ENCODE peak calls at places on chromosomes 4 and X, in four cellular contexts. L is Jurkat, Clone E6-1; N is stomach; B is cardiac fibroblast. I is an unnamed sample.

GRCh38 chrX:46979340-46979739 is 67.1 kb downstream of the JADE3 start:
- DNase-seq in L (no peak), N (no peak), B (peak; percentile 73), I (peak; percentile 20)

GRCh38 chr4:142777045-142777743 is 68.9 kb downstream of the INPP4B start:
- DNase-seq in L (no peak), N (no peak), B (no peak), I (no peak)

GRCh38 chr4:127732623-127733199 is 2.5 kb downstream of the SLC25A31 start:
- DNase-seq in L (peak; percentile 34), N (no peak), B (peak; percentile 70), I (peak; percentile 11)

GRCh38 chr4:158243071-158243470 is 32.8 kb downstream of the TMEM144 start:
- DNase-seq in L (no peak), N (no peak), B (no peak), I (no peak)

GRCh38 chrX:31185884-31186283 is 114.0 kb upstream of the FTHL17 start:
- DNase-seq in L (no peak), N (no peak), B (no peak), I (no peak)

GRCh38 chr4:69832326-69833030 is 27.5 kb downstream of the SULT1E1 start:
- DNase-seq in L (no peak), N (peak; percentile 58), B (no peak), I (no peak)

GRCh38 chrX:44308869-44309268 is 34.6 kb downstream of the EFHC2 start:
- DNase-seq in L (no peak), N (no peak), B (no peak), I (no peak)

GRCh38 chr4:181604546-181604945 is 638.7 kb upstream of the TENM3 start:
- DNase-seq in L (no peak), N (no peak), B (no peak), I (no peak)

GRCh38 chr4:6905501-6905900 is 4.1 kb upstream of the TBC1D14 start:
- DNase-seq in L (no peak), N (peak; percentile 24), B (no peak), I (no peak)

GRCh38 chr4:6908397-6909112 is 1.1 kb upstream of the TBC1D14 start:
- DNase-seq in L (no peak), N (no peak), B (no peak), I (no peak)

GRCh38 chr4:6909113-6909969 is at the start of gene TBC1D14:
- DNase-seq in L (peak; percentile 80), N (peak; percentile 89), B (peak; percentile 85), I (no peak)

GRCh38 chr4:6906046-6906445 is 3.6 kb upstream of the TBC1D14 start:
- DNase-seq in L (no peak), N (peak; percentile 25), B (no peak), I (no peak)

DNA sequence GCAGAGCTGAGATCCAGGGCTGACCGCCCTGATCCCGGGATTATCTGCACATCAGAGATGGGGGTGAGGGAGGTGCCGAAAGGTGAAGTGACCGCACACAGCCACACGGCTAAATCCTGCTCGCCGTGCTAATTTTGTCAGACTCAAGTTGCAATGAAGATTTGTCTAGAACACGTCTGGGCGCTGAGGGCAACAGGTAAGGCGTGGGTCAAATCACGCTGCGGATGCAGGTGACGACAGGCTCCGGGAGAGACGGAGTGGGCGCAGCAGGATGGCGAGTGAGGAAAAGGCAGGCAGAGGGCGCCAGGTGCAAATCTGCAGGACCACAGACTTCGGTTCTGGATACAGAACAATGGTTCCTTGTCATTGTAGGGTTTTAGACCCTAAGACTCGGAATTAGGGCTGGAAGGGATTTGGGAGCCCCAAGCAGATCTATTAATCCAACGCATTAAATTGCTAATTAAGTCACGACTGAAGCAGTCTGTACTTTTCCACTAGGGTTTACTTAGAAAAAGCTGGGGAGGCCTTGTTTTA is 1.9 kb upstream of the TBC1D14 start:
- DNase-seq in L (no peak), N (peak; percentile 73), B (peak; percentile 42), I (no peak)
- H3K4me3 ChIP-seq in L (no peak overlapping the region), N (no peak overlapping the region), B (no peak overlapping the region), I (no peak overlapping the region)

GRCh38 chr4:1727117-1728031 is 6.1 kb downstream of the TACC3 start:
- DNase-seq in L (no peak), N (peak; percentile 67), B (peak; percentile 86), I (no peak)
- H3K4me3 ChIP-seq in L (no peak overlapping the region), N (no peak overlapping the region), B (no peak overlapping the region), I (no peak overlapping the region)

GRCh38 chr4:30953799-30954198 is 233.6 kb downstream of the PCDH7 start:
- DNase-seq in L (no peak), N (no peak), B (no peak), I (no peak)

GRCh38 chr4:30948653-30949052 is 228.5 kb downstream of the PCDH7 start:
- DNase-seq in L (no peak), N (no peak), B (peak; percentile 57), I (peak; percentile 44)

GRCh38 chr4:30946288-30946687 is 226.1 kb downstream of the PCDH7 start:
- DNase-seq in L (no peak), N (no peak), B (no peak), I (no peak)

GRCh38 chr4:30952526-30953219 is 232.5 kb downstream of the PCDH7 start:
- DNase-seq in L (no peak), N (no peak), B (no peak), I (no peak)

DNA sequence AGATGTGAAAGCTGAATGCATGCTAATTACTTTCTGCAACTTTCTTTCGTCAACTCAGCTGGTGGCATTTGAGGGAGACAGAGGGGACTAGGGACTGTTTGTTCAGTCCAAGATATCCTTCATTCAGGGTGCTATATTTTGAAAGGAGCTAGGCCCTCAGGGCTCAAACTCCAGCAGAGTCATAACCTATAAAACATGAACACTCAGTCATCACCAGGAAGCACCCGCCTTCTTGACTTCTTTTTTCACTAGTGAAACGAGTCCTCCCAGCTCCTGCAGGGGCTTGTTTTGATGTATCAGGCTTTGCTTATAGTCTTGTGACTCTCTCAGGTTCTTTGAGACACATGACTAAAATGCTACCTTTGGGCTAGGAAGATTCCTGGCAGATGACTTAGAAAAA is 230.6 kb downstream of the PCDH7 start:
- DNase-seq in L (no peak), N (no peak), B (no peak), I (no peak)
- H3K4me3 ChIP-seq in L (no peak overlapping the region), N (no peak overlapping the region), B (no peak overlapping the region), I (no peak overlapping the region)

GRCh38 chr4:113147498-113148231 is 98.2 kb downstream of the ANK2 start:
- DNase-seq in L (no peak), N (no peak), B (no peak), I (no peak)
- H3K4me3 ChIP-seq in L (no peak overlapping the region), N (no peak overlapping the region), B (no peak overlapping the region), I (no peak overlapping the region)

DNA sequence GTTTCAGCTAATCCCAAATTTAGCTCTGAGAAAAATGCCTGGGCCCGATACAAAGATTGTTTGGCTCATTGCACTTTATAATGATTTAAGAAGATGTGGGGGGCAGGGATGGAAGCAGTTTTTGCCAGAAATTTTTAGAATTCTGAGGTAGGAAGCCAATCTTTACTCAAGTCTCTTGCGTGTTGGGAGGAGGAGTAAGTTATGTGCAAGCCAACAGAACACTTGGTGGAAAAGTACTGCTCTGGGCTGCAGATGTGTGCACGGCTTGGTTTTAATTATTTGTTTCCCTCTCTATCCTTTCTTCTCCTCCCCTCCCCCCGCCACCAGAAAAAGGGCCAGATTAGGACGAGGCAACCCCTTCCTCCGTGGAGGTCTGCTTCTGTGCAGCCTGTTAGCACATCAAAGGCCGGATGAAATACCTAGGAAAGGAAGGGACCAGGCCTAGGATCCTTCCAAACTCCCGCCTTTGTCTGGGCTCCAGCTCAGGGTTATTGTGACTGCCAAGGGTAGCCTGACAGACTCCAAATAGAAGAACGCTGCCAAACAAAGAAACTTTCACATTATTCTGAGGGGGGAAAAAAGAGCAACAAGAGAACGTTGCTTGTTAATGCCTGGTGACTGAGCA is 1.0 kb upstream of the PGRMC1 start:
- DNase-seq in L (no peak), N (no peak), B (no peak), I (no peak)
- H3K4me3 ChIP-seq in L (no peak overlapping the region), N (no peak overlapping the region), B (no peak overlapping the region), I (no peak overlapping the region)